ENCODE peak calls at places on chromosomes 5 and 9, in nine cellular contexts. One of them, this sample, is unnamed.

GRCh38 chr9:72150172-72150571 is 932 bp downstream of the GDA start:
- DNase-seq in GM23338: no peak
- DNase-seq in heart left ventricle: no peak
- DNase-seq in heart right ventricle: no peak
- DNase-seq in foreskin fibroblast: no peak
- DNase-seq in fibroblast of pulmonary artery: no peak
- DNase-seq in AG09309: no peak
- DNase-seq in cardiac fibroblast: no peak
- DNase-seq in sigmoid colon: no peak
- DNase-seq in this sample: no peak

GRCh38 chr9:127937046-127937382 is 640 bp downstream of the DPM2 start:
- DNase-seq in GM23338: no peak
- DNase-seq in heart left ventricle: no peak
- DNase-seq in heart right ventricle: no peak
- DNase-seq in foreskin fibroblast: no peak
- DNase-seq in fibroblast of pulmonary artery: no peak
- DNase-seq in AG09309: no peak
- DNase-seq in cardiac fibroblast: no peak
- DNase-seq in sigmoid colon: no peak
- DNase-seq in this sample: no peak

GRCh38 chr5:135568241-135568640 is 10.6 kb downstream of the CXCL14 start:
- DNase-seq in GM23338: no peak
- DNase-seq in heart left ventricle: no peak
- DNase-seq in heart right ventricle: no peak
- DNase-seq in foreskin fibroblast: no peak
- DNase-seq in fibroblast of pulmonary artery: no peak
- DNase-seq in AG09309: no peak
- DNase-seq in cardiac fibroblast: no peak
- DNase-seq in sigmoid colon: peak; percentile 40
- DNase-seq in this sample: no peak

GRCh38 chr9:79408617-79409016 is 163.1 kb upstream of the TLE4 start:
- DNase-seq in GM23338: no peak
- DNase-seq in heart left ventricle: no peak
- DNase-seq in heart right ventricle: no peak
- DNase-seq in foreskin fibroblast: peak; percentile 8
- DNase-seq in fibroblast of pulmonary artery: no peak
- DNase-seq in AG09309: peak; percentile 41
- DNase-seq in cardiac fibroblast: no peak
- DNase-seq in sigmoid colon: no peak
- DNase-seq in this sample: no peak

GRCh38 chr9:122263699-122264349 is 816 bp downstream of the RBM18 start:
- DNase-seq in GM23338: no peak
- DNase-seq in heart left ventricle: no peak
- DNase-seq in heart right ventricle: no peak
- DNase-seq in foreskin fibroblast: no peak
- DNase-seq in fibroblast of pulmonary artery: peak; percentile 25
- DNase-seq in AG09309: no peak
- DNase-seq in cardiac fibroblast: peak; percentile 20
- DNase-seq in sigmoid colon: no peak
- DNase-seq in this sample: no peak

GRCh38 chr5:3105581-3105980 is 354.1 kb upstream of the IRX2 start:
- DNase-seq in GM23338: no peak
- DNase-seq in heart left ventricle: no peak
- DNase-seq in heart right ventricle: no peak
- DNase-seq in foreskin fibroblast: no peak
- DNase-seq in fibroblast of pulmonary artery: no peak
- DNase-seq in AG09309: no peak
- DNase-seq in cardiac fibroblast: no peak
- DNase-seq in sigmoid colon: no peak
- DNase-seq in this sample: no peak

GRCh38 chr9:35070823-35071813 is 1.3 kb downstream of the VCP start:
- DNase-seq in GM23338: no peak
- DNase-seq in heart left ventricle: no peak
- DNase-seq in heart right ventricle: no peak
- DNase-seq in foreskin fibroblast: no peak
- DNase-seq in fibroblast of pulmonary artery: peak; percentile 30
- DNase-seq in AG09309: no peak
- DNase-seq in cardiac fibroblast: peak; percentile 62
- DNase-seq in sigmoid colon: no peak
- DNase-seq in this sample: no peak

GRCh38 chr5:120564013-120564412 is 99.9 kb downstream of the PRR16 start:
- DNase-seq in GM23338: peak; percentile 10
- DNase-seq in heart left ventricle: no peak
- DNase-seq in heart right ventricle: no peak
- DNase-seq in foreskin fibroblast: no peak
- DNase-seq in fibroblast of pulmonary artery: no peak
- DNase-seq in AG09309: no peak
- DNase-seq in cardiac fibroblast: no peak
- DNase-seq in sigmoid colon: no peak
- DNase-seq in this sample: no peak

GRCh38 chr5:172443441-172444109 is 10.8 kb downstream of the SH3PXD2B start:
- DNase-seq in GM23338: no peak
- DNase-seq in heart left ventricle: peak; percentile 90
- DNase-seq in heart right ventricle: peak; percentile 80
- DNase-seq in foreskin fibroblast: peak; percentile 98
- DNase-seq in fibroblast of pulmonary artery: peak; percentile 98
- DNase-seq in AG09309: peak; percentile 92
- DNase-seq in cardiac fibroblast: peak; percentile 98
- DNase-seq in sigmoid colon: peak; percentile 97
- DNase-seq in this sample: no peak

GRCh38 chr5:14011089-14012004 is 66.9 kb upstream of the DNAH5 start:
- DNase-seq in GM23338: peak; percentile 96
- DNase-seq in heart left ventricle: peak; percentile 92
- DNase-seq in heart right ventricle: peak; percentile 87
- DNase-seq in foreskin fibroblast: peak; percentile 88
- DNase-seq in fibroblast of pulmonary artery: peak; percentile 86
- DNase-seq in AG09309: peak; percentile 47
- DNase-seq in cardiac fibroblast: peak; percentile 88
- DNase-seq in sigmoid colon: peak; percentile 92
- DNase-seq in this sample: peak; percentile 96

GRCh38 chr9:122261469-122261881 is 3.2 kb downstream of the RBM18 start:
- DNase-seq in GM23338: no peak
- DNase-seq in heart left ventricle: peak; percentile 68
- DNase-seq in heart right ventricle: peak; percentile 61
- DNase-seq in foreskin fibroblast: peak; percentile 48
- DNase-seq in fibroblast of pulmonary artery: peak; percentile 74
- DNase-seq in AG09309: peak; percentile 55
- DNase-seq in cardiac fibroblast: peak; percentile 95
- DNase-seq in sigmoid colon: peak; percentile 84
- DNase-seq in this sample: no peak

GRCh38 chr5:159773062-159773924 is 143.0 kb upstream of the ADRA1B start:
- DNase-seq in GM23338: peak; percentile 71
- DNase-seq in heart left ventricle: peak; percentile 89
- DNase-seq in heart right ventricle: peak; percentile 77
- DNase-seq in foreskin fibroblast: peak; percentile 84
- DNase-seq in fibroblast of pulmonary artery: peak; percentile 84
- DNase-seq in AG09309: peak; percentile 46
- DNase-seq in cardiac fibroblast: peak; percentile 89
- DNase-seq in sigmoid colon: peak; percentile 91
- DNase-seq in this sample: no peak

GRCh38 chr9:97741947-97742346 is 44.8 kb upstream of the XPA start:
- DNase-seq in GM23338: no peak
- DNase-seq in heart left ventricle: no peak
- DNase-seq in heart right ventricle: no peak
- DNase-seq in foreskin fibroblast: no peak
- DNase-seq in fibroblast of pulmonary artery: no peak
- DNase-seq in AG09309: no peak
- DNase-seq in cardiac fibroblast: no peak
- DNase-seq in sigmoid colon: no peak
- DNase-seq in this sample: no peak

GRCh38 chr5:121870489-121870888 is 18.8 kb downstream of the FTMT start:
- DNase-seq in GM23338: peak; percentile 19
- DNase-seq in heart left ventricle: no peak
- DNase-seq in heart right ventricle: no peak
- DNase-seq in foreskin fibroblast: no peak
- DNase-seq in fibroblast of pulmonary artery: peak; percentile 17
- DNase-seq in AG09309: no peak
- DNase-seq in cardiac fibroblast: peak; percentile 21
- DNase-seq in sigmoid colon: no peak
- DNase-seq in this sample: no peak

GRCh38 chr5:167392252-167392651 is 899.2 kb upstream of the WWC1 start:
- DNase-seq in GM23338: no peak
- DNase-seq in heart left ventricle: no peak
- DNase-seq in heart right ventricle: no peak
- DNase-seq in foreskin fibroblast: no peak
- DNase-seq in fibroblast of pulmonary artery: no peak
- DNase-seq in AG09309: no peak
- DNase-seq in cardiac fibroblast: no peak
- DNase-seq in sigmoid colon: no peak
- DNase-seq in this sample: no peak

GRCh38 chr9:37643214-37643613 is 7.5 kb upstream of the FRMPD1 start:
- DNase-seq in GM23338: no peak
- DNase-seq in heart left ventricle: no peak
- DNase-seq in heart right ventricle: no peak
- DNase-seq in foreskin fibroblast: no peak
- DNase-seq in fibroblast of pulmonary artery: no peak
- DNase-seq in AG09309: no peak
- DNase-seq in cardiac fibroblast: no peak
- DNase-seq in sigmoid colon: no peak
- DNase-seq in this sample: no peak

GRCh38 chr9:76219555-76220151 is 174.6 kb downstream of the RFK start:
- DNase-seq in GM23338: peak; percentile 34
- DNase-seq in heart left ventricle: no peak
- DNase-seq in heart right ventricle: no peak
- DNase-seq in foreskin fibroblast: no peak
- DNase-seq in fibroblast of pulmonary artery: peak; percentile 44
- DNase-seq in AG09309: no peak
- DNase-seq in cardiac fibroblast: peak; percentile 47
- DNase-seq in sigmoid colon: no peak
- DNase-seq in this sample: no peak
- TF ChIP-seq CTCF in GM23338: peak; percentile 67
- TF ChIP-seq CTCF in heart left ventricle: peak; percentile 16
- TF ChIP-seq CTCF in heart right ventricle: no peak
- TF ChIP-seq CTCF in foreskin fibroblast: peak; percentile 20
- TF ChIP-seq CTCF in fibroblast of pulmonary artery: peak; percentile 59
- TF ChIP-seq CTCF in AG09309: peak; percentile 33
- TF ChIP-seq CTCF in cardiac fibroblast: peak; percentile 54
- TF ChIP-seq CTCF in sigmoid colon: no peak
- TF ChIP-seq CTCF in this sample: peak; percentile 59

GRCh38 chr5:163104496-163104895 is 332.9 kb upstream of the CCNG1 start:
- DNase-seq in GM23338: peak; percentile 76
- DNase-seq in heart left ventricle: no peak
- DNase-seq in heart right ventricle: no peak
- DNase-seq in foreskin fibroblast: no peak
- DNase-seq in fibroblast of pulmonary artery: no peak
- DNase-seq in AG09309: no peak
- DNase-seq in cardiac fibroblast: no peak
- DNase-seq in sigmoid colon: no peak
- DNase-seq in this sample: no peak
- TF ChIP-seq CTCF in GM23338: peak; percentile 92
- TF ChIP-seq CTCF in heart left ventricle: no peak
- TF ChIP-seq CTCF in heart right ventricle: no peak
- TF ChIP-seq CTCF in foreskin fibroblast: no peak
- TF ChIP-seq CTCF in fibroblast of pulmonary artery: no peak
- TF ChIP-seq CTCF in AG09309: no peak
- TF ChIP-seq CTCF in cardiac fibroblast: no peak
- TF ChIP-seq CTCF in sigmoid colon: no peak
- TF ChIP-seq CTCF in this sample: no peak

DNA sequence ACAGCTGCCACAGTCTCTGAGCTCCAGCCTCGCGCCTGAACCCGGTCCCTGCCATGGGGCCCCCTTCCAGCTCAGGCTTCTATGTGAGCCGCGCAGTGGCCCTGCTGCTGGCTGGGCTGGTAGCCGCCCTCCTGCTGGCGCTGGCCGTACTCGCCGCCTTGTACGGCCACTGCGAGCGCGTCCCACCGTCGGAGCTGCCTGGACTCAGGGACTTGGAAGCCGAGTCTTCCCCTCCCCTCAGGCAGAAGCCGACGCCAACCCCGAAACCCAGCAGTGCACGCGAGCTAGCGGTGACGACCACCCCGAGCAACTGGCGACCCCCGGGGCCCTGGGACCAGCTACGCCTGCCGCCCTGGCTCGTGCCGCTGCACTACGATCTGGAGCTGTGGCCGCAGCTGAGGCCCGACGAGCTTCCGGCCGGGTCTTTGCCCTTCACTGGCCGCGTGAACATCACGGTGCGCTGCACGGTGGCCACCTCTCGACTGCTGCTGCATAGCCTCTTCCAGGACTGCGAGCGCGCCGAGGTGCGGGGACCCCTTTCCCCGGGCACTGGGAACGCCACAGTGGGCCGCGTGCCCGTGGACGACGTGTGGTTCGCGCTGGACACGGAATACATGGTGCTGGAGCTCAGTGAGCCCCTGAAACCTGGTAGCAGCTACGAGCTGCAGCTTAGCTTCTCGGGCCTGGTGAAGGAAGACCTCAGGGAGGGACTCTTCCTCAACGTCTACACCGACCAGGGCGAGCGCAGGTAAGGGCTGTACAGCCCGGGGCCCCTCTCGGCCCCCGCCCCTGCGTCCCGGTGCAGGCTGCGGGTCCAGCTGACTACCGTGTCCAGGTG is 509 bp downstream of the LVRN start:
- DNase-seq in GM23338: peak; percentile 70
- DNase-seq in heart left ventricle: peak; percentile 61
- DNase-seq in heart right ventricle: peak; percentile 21
- DNase-seq in foreskin fibroblast: no peak
- DNase-seq in fibroblast of pulmonary artery: peak; percentile 35
- DNase-seq in AG09309: no peak
- DNase-seq in cardiac fibroblast: peak; percentile 29
- DNase-seq in sigmoid colon: peak; percentile 65
- DNase-seq in this sample: peak; percentile 94
- TF ChIP-seq CTCF in GM23338: no peak
- TF ChIP-seq CTCF in heart left ventricle: no peak
- TF ChIP-seq CTCF in heart right ventricle: no peak
- TF ChIP-seq CTCF in foreskin fibroblast: no peak
- TF ChIP-seq CTCF in fibroblast of pulmonary artery: no peak
- TF ChIP-seq CTCF in AG09309: no peak
- TF ChIP-seq CTCF in cardiac fibroblast: peak; percentile 16
- TF ChIP-seq CTCF in sigmoid colon: no peak
- TF ChIP-seq CTCF in this sample: no peak

GRCh38 chr9:135498381-135499126 is 1.9 kb upstream of the MRPS2 start:
- DNase-seq in GM23338: no peak
- DNase-seq in heart left ventricle: peak; percentile 51
- DNase-seq in heart right ventricle: no peak
- DNase-seq in foreskin fibroblast: no peak
- DNase-seq in fibroblast of pulmonary artery: no peak
- DNase-seq in AG09309: no peak
- DNase-seq in cardiac fibroblast: no peak
- DNase-seq in sigmoid colon: peak; percentile 62
- DNase-seq in this sample: peak; percentile 56

GRCh38 chr9:135501261-135502167 is 1.0 kb downstream of the MRPS2 start:
- DNase-seq in GM23338: no peak
- DNase-seq in heart left ventricle: peak; percentile 46
- DNase-seq in heart right ventricle: no peak
- DNase-seq in foreskin fibroblast: peak; percentile 59
- DNase-seq in fibroblast of pulmonary artery: no peak
- DNase-seq in AG09309: no peak
- DNase-seq in cardiac fibroblast: peak; percentile 62
- DNase-seq in sigmoid colon: peak; percentile 36
- DNase-seq in this sample: peak; percentile 65

GRCh38 chr9:135500071-135500524 is 384 bp upstream of the MRPS2 start:
- DNase-seq in GM23338: no peak
- DNase-seq in heart left ventricle: no peak
- DNase-seq in heart right ventricle: no peak
- DNase-seq in foreskin fibroblast: no peak
- DNase-seq in fibroblast of pulmonary artery: peak; percentile 64
- DNase-seq in AG09309: no peak
- DNase-seq in cardiac fibroblast: peak; percentile 67
- DNase-seq in sigmoid colon: no peak
- DNase-seq in this sample: no peak

GRCh38 chr9:135500525-135501260 is at the start of gene MRPS2:
- DNase-seq in GM23338: peak; percentile 93
- DNase-seq in heart left ventricle: peak; percentile 95
- DNase-seq in heart right ventricle: peak; percentile 89
- DNase-seq in foreskin fibroblast: peak; percentile 87
- DNase-seq in fibroblast of pulmonary artery: peak; percentile 88
- DNase-seq in AG09309: peak; percentile 37
- DNase-seq in cardiac fibroblast: peak; percentile 84
- DNase-seq in sigmoid colon: peak; percentile 93
- DNase-seq in this sample: peak; percentile 95

GRCh38 chr9:135499326-135500070 is 984 bp upstream of the MRPS2 start:
- DNase-seq in GM23338: peak; percentile 89
- DNase-seq in heart left ventricle: peak; percentile 98
- DNase-seq in heart right ventricle: peak; percentile 98
- DNase-seq in foreskin fibroblast: peak; percentile 85
- DNase-seq in fibroblast of pulmonary artery: peak; percentile 92
- DNase-seq in AG09309: no peak
- DNase-seq in cardiac fibroblast: peak; percentile 90
- DNase-seq in sigmoid colon: peak; percentile 98
- DNase-seq in this sample: peak; percentile 97
- TF ChIP-seq CTCF in GM23338: no peak
- TF ChIP-seq CTCF in heart left ventricle: no peak
- TF ChIP-seq CTCF in heart right ventricle: no peak
- TF ChIP-seq CTCF in foreskin fibroblast: no peak
- TF ChIP-seq CTCF in fibroblast of pulmonary artery: no peak
- TF ChIP-seq CTCF in AG09309: no peak
- TF ChIP-seq CTCF in cardiac fibroblast: no peak
- TF ChIP-seq CTCF in sigmoid colon: no peak
- TF ChIP-seq CTCF in this sample: no peak